ENCODE peak calls at places on chromosomes 4 and X, in six cellular contexts. C is NCI-H1092; O is glomerular endothelial cell; G is activated T-cell treated with anti-CD3 and anti-CD28 coated beads for 1 hour; P is stimulated activated CD4-positive, alpha-beta T cell treated with anti-CD3 and anti-CD28 coated beads, Interleukin-4, amount 100 ng/mL, for 24 hours; W is KBM-7. Z is an unnamed sample.
A peak's percentile ranks its signal among the peaks of the same experiment; 100 is the strongest.

GRCh38 chr4:110628321-110629213 is 5.7 kb upstream of the PITX2 start:
- DNase-seq in C (no peak), O (no peak), G (no peak), P (no peak), W (no peak), Z (no peak)

GRCh38 chr4:10095296-10095991 is 21.2 kb downstream of the WDR1 start:
- DNase-seq in C (no peak), O (no peak), G (no peak), P (no peak), W (no peak), Z (no peak)

GRCh38 chrX:140507223-140507981 is 2.5 kb upstream of the SOX3 start:
- DNase-seq in C (no peak), O (no peak), G (no peak), P (no peak), W (no peak), Z (no peak)

GRCh38 chrX:41561045-41561444 is 113.9 kb downstream of the NYX start:
- DNase-seq in C (no peak), O (peak; percentile 54), G (no peak), P (peak; percentile 35), W (peak; percentile 55), Z (no peak)

GRCh38 chr4:56937262-56937661 is 29.6 kb downstream of the REST start:
- DNase-seq in C (no peak), O (peak; percentile 33), G (no peak), P (no peak), W (no peak), Z (no peak)

GRCh38 chrX:85994228-85994627 is 53.1 kb downstream of the CHM start:
- DNase-seq in C (no peak), O (no peak), G (no peak), P (no peak), W (no peak), Z (no peak)

GRCh38 chr4:77795339-77795738 is 23.8 kb downstream of the CNOT6L start:
- DNase-seq in C (no peak), O (no peak), G (no peak), P (no peak), W (peak; percentile 29), Z (no peak)

GRCh38 chr4:161702287-161702686 is 461.5 kb downstream of the FSTL5 start:
- DNase-seq in C (no peak), O (no peak), G (no peak), P (no peak), W (no peak), Z (no peak)

GRCh38 chrX:100647095-100647494 is 3.1 kb downstream of the SRPX2 start:
- DNase-seq in C (no peak), O (no peak), G (no peak), P (no peak), W (no peak), Z (no peak)

GRCh38 chr4:156971168-156971601 is 414 bp downstream of the PDGFC start:
- DNase-seq in C (no peak), O (no peak), G (no peak), P (no peak), W (no peak), Z (no peak)

GRCh38 chr4:38226170-38226569 is 266.0 kb downstream of the PTTG2 start:
- DNase-seq in C (no peak), O (no peak), G (no peak), P (no peak), W (no peak), Z (no peak)

GRCh38 chr4:105345358-105345757 is 128.5 kb downstream of the PPA2 start:
- DNase-seq in C (no peak), O (no peak), G (no peak), P (no peak), W (no peak), Z (no peak)

GRCh38 chr4:89640620-89641366 is 196.2 kb downstream of the SNCA start:
- DNase-seq in C (no peak), O (no peak), G (no peak), P (no peak), W (no peak), Z (no peak)

GRCh38 chr4:39410415-39410814 is 3.7 kb downstream of the KLB start:
- DNase-seq in C (no peak), O (peak; percentile 2), G (no peak), P (no peak), W (no peak), Z (no peak)

GRCh38 chr4:21792736-21793135 is 155.8 kb downstream of the KCNIP4 start:
- DNase-seq in C (no peak), O (no peak), G (no peak), P (no peak), W (no peak), Z (no peak)

GRCh38 chr4:137892134-137892533 is 350.0 kb downstream of the SLC7A11 start:
- DNase-seq in C (no peak), O (no peak), G (no peak), P (no peak), W (no peak), Z (no peak)

GRCh38 chr4:3793545-3793944 is 27.4 kb downstream of the ADRA2C start:
- DNase-seq in C (no peak), O (no peak), G (no peak), P (no peak), W (no peak), Z (no peak)

GRCh38 chr4:18388029-18388428 is 366.5 kb upstream of the LCORL start:
- DNase-seq in C (peak; percentile 3), O (no peak), G (no peak), P (no peak), W (no peak), Z (no peak)

GRCh38 chrX:153064061-153064460 is 7.8 kb downstream of the PNMA3 start:
- DNase-seq in C (no peak), O (no peak), G (no peak), P (no peak), W (no peak), Z (no peak)

GRCh38 chr4:4407299-4408131 is 20.6 kb downstream of the NSG1 start:
- DNase-seq in C (no peak), O (no peak), G (no peak), P (no peak), W (no peak), Z (no peak)

GRCh38 chr4:140247237-140247636 is 93.3 kb upstream of the MAML3 start:
- DNase-seq in C (no peak), O (no peak), G (no peak), P (no peak), W (peak; percentile 40), Z (no peak)

GRCh38 chr4:768995-769394 is 56.9 kb downstream of the CPLX1 start:
- DNase-seq in C (no peak), O (no peak), G (no peak), P (no peak), W (no peak), Z (no peak)

Z was measured in effector CD8-positive, alpha-beta T cell.